ENCODE peak calls at places on chromosomes 12 and 14, in five cellular contexts. C is HEK293T, X is H1, E is HepG2, B is GM12878. S is an unnamed sample.

GRCh38 chr14:74906923-74907620 is 16.0 kb downstream of the RPS6KL1 start:
- DNase-seq in C (no peak), X (no peak), E (no peak), B (no peak), S (no peak)

GRCh38 chr14:34766611-34767010 is 52.2 kb upstream of the CFL2 start:
- DNase-seq in C (no peak), X (no peak), E (no peak), B (no peak), S (no peak)

GRCh38 chr12:120903382-120903817 is 758 bp downstream of the SPPL3 start:
- DNase-seq in C (no peak), X (peak; percentile 63), E (peak; percentile 39), B (peak; percentile 48), S (no peak)

GRCh38 chr12:120126635-120127005 is 10.1 kb upstream of the RAB35 start:
- DNase-seq in C (no peak), X (no peak), E (no peak), B (no peak), S (peak; percentile 33)

GRCh38 chr14:99918781-99919180 is 125.6 kb downstream of the EML1 start:
- DNase-seq in C (no peak), X (no peak), E (no peak), B (no peak), S (no peak)

GRCh38 chr14:99132821-99133562 is 139.0 kb downstream of the BCL11B start:
- DNase-seq in C (no peak), X (peak; percentile 41), E (no peak), B (no peak), S (no peak)

GRCh38 chr12:57516617-57517153 is 3.6 kb downstream of the DDIT3 start:
- DNase-seq in C (no peak), X (no peak), E (no peak), B (no peak), S (no peak)

GRCh38 chr12:501722-502447 is 42.1 kb downstream of the B4GALNT3 start:
- DNase-seq in C (no peak), X (no peak), E (no peak), B (no peak), S (no peak)

GRCh38 chr12:12722351-12723146 is 5.4 kb downstream of the CDKN1B start:
- DNase-seq in C (no peak), X (no peak), E (no peak), B (no peak), S (no peak)

GRCh38 chr12:125330645-125331341 is 265.6 kb downstream of the AACS start:
- DNase-seq in C (peak; percentile 85), X (peak; percentile 98), E (peak; percentile 5), B (no peak), S (peak; percentile 57)

GRCh38 chr14:32657081-32657480 is 281.6 kb upstream of the NPAS3 start:
- DNase-seq in C (no peak), X (no peak), E (peak; percentile 15), B (peak; percentile 24), S (no peak)

DNA sequence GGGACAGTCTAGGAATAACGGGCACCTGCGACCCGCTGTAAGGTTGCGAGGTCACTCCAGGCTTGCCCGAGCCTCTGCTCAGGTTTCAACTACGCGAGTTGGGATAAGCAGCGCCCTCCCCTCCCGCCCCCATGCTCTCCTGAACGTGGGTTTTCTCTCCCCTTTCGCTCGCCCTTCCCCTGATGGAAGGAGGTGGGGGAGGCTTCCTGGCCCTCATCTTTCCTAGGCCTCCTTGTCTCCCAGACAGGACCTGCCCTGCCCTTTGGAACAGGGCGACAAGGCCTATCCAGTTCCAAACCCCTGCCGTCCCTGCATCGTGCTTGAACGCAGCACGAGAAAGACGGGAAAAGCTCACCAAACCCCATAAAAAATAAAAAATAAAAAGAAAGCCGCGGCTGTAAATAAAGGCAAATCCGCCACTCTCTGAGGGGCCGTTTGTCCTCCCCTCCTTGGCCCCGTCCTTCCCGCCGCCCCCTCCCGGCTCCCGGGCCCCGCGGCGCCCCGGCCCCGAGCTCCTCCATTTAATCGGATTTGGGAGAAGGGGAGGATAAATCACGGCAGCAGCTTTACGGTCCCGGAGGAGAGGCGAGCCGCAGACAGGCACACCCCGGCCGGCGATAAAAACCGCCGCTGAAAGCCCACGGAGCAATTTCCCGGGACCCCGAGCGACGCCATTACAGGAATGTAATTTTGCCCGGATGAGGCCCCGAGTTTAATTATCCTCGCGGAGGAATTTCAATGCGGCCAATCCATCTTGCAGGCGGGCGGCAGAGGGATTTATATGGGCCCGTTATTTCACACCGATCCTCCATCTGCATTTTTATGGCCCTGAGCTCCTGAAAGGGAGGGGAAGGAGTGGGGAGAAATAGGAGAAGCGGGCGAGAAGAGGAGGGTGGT is 1.1 kb upstream of the ATP5MC2 start:
- DNase-seq in C (peak; percentile 40), X (peak; percentile 63), E (no peak), B (no peak), S (peak; percentile 56)
- TF ChIP-seq SUZ12 in C (no peak), X (no peak), E (no peak), B (no peak), S (no peak)

GRCh38 chr14:72636094-72636493 is 257.8 kb downstream of the DPF3 start:
- DNase-seq in C (no peak), X (no peak), E (no peak), B (no peak), S (no peak)

GRCh38 chr14:72634910-72635647 is 258.8 kb downstream of the DPF3 start:
- DNase-seq in C (peak; percentile 24), X (peak; percentile 19), E (no peak), B (peak; percentile 57), S (no peak)

GRCh38 chr14:72632727-72633126 is 261.2 kb downstream of the DPF3 start:
- DNase-seq in C (no peak), X (no peak), E (no peak), B (no peak), S (no peak)

GRCh38 chr14:72631401-72631800 is 262.5 kb downstream of the DPF3 start:
- DNase-seq in C (no peak), X (no peak), E (no peak), B (no peak), S (no peak)

GRCh38 chr14:72633551-72633950 is 260.4 kb downstream of the DPF3 start:
- DNase-seq in C (no peak), X (peak; percentile 20), E (no peak), B (no peak), S (no peak)
- TF ChIP-seq SUZ12 in C (no peak), X (no peak), E (no peak), B (no peak), S (no peak)

GRCh38 chr12:47039756-47040155 is 39.7 kb upstream of the PCED1B start:
- DNase-seq in C (no peak), X (no peak), E (no peak), B (no peak), S (no peak)
- TF ChIP-seq SUZ12 in C (no peak), X (no peak), E (no peak), B (no peak), S (no peak)

GRCh38 chr12:107513184-107513583 is 172.4 kb upstream of the PWP1 start:
- DNase-seq in C (no peak), X (no peak), E (no peak), B (no peak), S (no peak)
- TF ChIP-seq SUZ12 in C (no peak), X (no peak), E (no peak), B (no peak), S (no peak)

DNA sequence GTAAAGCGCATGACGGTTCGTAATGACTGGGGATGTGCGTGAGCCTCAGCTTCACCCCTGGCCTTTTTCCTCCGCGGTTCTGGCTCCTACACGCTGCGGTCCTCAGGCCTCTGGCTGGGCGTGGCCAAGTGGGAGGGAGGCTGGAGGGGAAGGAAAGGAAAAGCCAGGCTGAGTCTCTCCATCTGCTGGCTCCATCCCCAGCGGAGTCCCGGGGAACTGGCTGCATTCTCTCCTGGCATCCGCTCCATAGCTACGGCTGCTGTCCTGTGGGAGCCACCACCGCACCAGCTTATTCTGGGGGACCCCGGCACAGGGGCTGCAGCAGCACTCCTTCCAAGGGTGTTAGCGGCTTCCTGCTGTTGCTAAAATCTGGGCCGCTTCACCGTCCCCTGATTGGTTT is 68.2 kb upstream of the SLC24A4 start:
- DNase-seq in C (peak; percentile 35), X (peak; percentile 71), E (no peak), B (no peak), S (no peak)
- TF ChIP-seq SUZ12 in C (no peak), X (peak; percentile 35), E (no peak), B (no peak), S (no peak)

DNA sequence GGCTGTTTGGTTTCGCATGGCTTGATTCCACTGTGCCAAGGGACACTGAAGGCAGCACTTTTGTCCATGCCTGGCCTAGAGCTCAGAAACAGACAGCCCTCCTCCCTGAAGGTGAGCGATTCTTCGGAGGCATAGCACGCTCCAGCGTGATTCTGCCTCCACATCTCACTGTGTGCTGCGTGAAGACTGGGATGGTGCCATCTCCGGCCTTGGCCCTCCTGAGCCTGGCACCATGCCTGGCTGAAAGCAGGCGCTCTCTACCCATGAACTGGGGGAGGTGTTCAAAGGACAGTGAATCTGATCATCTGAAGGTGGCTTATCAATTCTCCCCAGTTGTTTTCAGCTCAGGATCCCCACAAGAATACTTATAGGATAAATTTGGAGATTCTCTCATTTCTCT is 187.4 kb downstream of the TTC7B start:
- DNase-seq in C (no peak), X (no peak), E (no peak), B (no peak), S (no peak)
- TF ChIP-seq SUZ12 in C (no peak), X (no peak), E (no peak), B (no peak), S (no peak)

GRCh38 chr12:67661311-67662011 is 12.9 kb downstream of the DYRK2 start:
- DNase-seq in C (no peak), X (no peak), E (no peak), B (no peak), S (no peak)
- TF ChIP-seq SUZ12 in C (no peak), X (no peak), E (no peak), B (no peak), S (no peak)

GRCh38 chr14:90400904-90401561 is 4.2 kb downstream of the CALM1 start:
- DNase-seq in C (no peak), X (no peak), E (peak; percentile 31), B (no peak), S (no peak)

GRCh38 chr14:90398315-90398811 is 1.5 kb downstream of the CALM1 start:
- DNase-seq in C (peak; percentile 43), X (peak; percentile 54), E (no peak), B (no peak), S (no peak)

GRCh38 chr14:90398841-90399540 is 2.2 kb downstream of the CALM1 start:
- DNase-seq in C (no peak), X (no peak), E (no peak), B (no peak), S (no peak)

GRCh38 chr14:90397401-90398314 is 829 bp downstream of the CALM1 start:
- DNase-seq in C (peak; percentile 68), X (peak; percentile 65), E (peak; percentile 34), B (no peak), S (no peak)

DNA sequence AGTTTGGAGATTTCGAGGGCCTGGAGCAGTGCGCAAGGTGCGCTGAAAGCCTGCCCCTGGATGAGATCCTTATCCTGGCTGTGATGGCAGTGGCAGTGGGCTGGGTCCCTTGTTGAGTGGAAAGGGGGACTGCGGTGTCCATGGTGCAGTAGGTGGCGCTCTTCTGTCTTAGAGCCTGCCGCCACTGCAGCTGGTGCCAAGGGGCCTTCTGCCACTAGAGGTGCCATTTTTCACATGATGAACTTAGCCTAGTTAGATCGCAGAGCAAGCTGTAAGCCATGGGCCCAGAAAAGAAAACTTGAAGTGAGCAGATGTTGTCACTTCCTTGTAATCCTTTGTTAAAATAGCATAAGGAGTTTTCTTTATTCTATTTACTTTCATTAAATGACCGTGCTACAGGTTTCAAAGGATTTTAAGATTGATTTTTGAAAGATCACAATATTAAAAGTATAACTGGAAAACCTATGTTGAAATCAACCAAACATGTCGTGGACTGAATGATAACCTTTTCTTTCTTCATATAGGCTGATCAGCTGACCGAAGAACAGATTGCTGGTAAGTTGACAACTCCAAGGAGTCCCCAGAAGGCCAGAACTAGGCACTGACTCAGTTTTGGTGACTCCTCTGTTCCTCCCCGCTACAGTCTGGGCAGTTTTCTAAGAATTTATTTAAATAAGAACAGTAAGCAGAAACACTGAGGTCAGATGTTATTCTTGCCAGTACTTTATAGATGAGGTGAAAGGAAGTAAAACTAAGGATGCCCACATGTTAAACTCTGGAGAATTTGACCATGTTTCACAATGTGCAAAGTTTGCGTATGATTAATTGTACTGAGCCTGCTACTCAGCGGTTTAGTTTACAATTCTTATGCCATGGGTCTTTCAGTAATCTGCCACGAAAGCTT is 3.0 kb downstream of the CALM1 start:
- DNase-seq in C (peak; percentile 88), X (peak; percentile 83), E (peak; percentile 83), B (peak; percentile 68), S (no peak)
- TF ChIP-seq SUZ12 in C (no peak), X (no peak), E (no peak), B (no peak), S (no peak)